ENCODE peak calls at places on chromosome 17, in four cellular contexts. I is dorsolateral prefrontal cortex, Z is thoracic aorta, E is mucosa of descending colon. U is an unnamed sample.

GRCh38 chr17:17298108-17298507 is 5.1 kb upstream of the NT5M start:
- DNase-seq in I (no peak), Z (no peak), E (no peak), U (no peak)

GRCh38 chr17:48571024-48571818 is 6.9 kb downstream of the HOXB4 start:
- DNase-seq in I (no peak), Z (no peak), E (peak), U (no peak)

GRCh38 chr17:65750678-65751077 is 189.2 kb upstream of the AXIN2 start:
- DNase-seq in I (no peak), Z (no peak), E (peak), U (no peak)

GRCh38 chr17:4998666-4999428 is 1.1 kb downstream of the KIF1C start:
- DNase-seq in I (no peak), Z (no peak), E (peak), U (no peak)

GRCh38 chr17:57801044-57801711 is 48.7 kb downstream of the MRPS23 start:
- DNase-seq in I (no peak), Z (no peak), E (no peak), U (no peak)

GRCh38 chr17:17425005-17425404 is 51.8 kb upstream of the MED9 start:
- DNase-seq in I (no peak), Z (no peak), E (no peak), U (no peak)

GRCh38 chr17:49519781-49520180 is 24.7 kb downstream of the NGFR start:
- DNase-seq in I (no peak), Z (no peak), E (no peak), U (no peak)

GRCh38 chr17:75693500-75694481 is 26.7 kb downstream of the SAP30BP start:
- DNase-seq in I (peak), Z (no peak), E (peak), U (peak)

GRCh38 chr17:16925461-16926060 is 46.4 kb downstream of the TNFRSF13B start:
- DNase-seq in I (peak), Z (no peak), E (no peak), U (no peak)

GRCh38 chr17:53353919-53354351 is 468.8 kb upstream of the KIF2B start:
- DNase-seq in I (peak), Z (no peak), E (no peak), U (no peak)

GRCh38 chr17:35243459-35244204 is 760 bp downstream of the SLFN5 start:
- DNase-seq in I (no peak), Z (peak), E (peak), U (peak)

GRCh38 chr17:78557598-78558039 is 19.6 kb downstream of the DNAH17 start:
- DNase-seq in I (no peak), Z (no peak), E (no peak), U (no peak)

GRCh38 chr17:32870969-32871368 is 6.0 kb downstream of the MYO1D start:
- DNase-seq in I (no peak), Z (no peak), E (no peak), U (no peak)

GRCh38 chr17:30345089-30345433 is 11.2 kb upstream of the TMIGD1 start:
- DNase-seq in I (no peak), Z (no peak), E (no peak), U (no peak)

GRCh38 chr17:17032131-17032692 is 10.0 kb upstream of the MPRIP start:
- DNase-seq in I (peak), Z (no peak), E (peak), U (no peak)

GRCh38 chr17:64773836-64774761 is 112.0 kb upstream of the SMURF2 start:
- DNase-seq in I (no peak), Z (no peak), E (peak), U (no peak)

GRCh38 chr17:64066709-64067108 is 46.3 kb upstream of the ICAM2 start:
- DNase-seq in I (no peak), Z (no peak), E (no peak), U (no peak)

GRCh38 chr17:8788998-8789397 is 10.2 kb downstream of the MFSD6L start:
- DNase-seq in I (no peak), Z (no peak), E (no peak), U (no peak)

GRCh38 chr17:76121932-76122383 is 18.4 kb upstream of the EXOC7 start:
- DNase-seq in I (peak), Z (no peak), E (no peak), U (no peak)

GRCh38 chr17:31413871-31414589 is 22.6 kb downstream of the RAB11FIP4 start:
- DNase-seq in I (peak), Z (no peak), E (no peak), U (no peak)

GRCh38 chr17:1907818-1908698 is 78.3 kb downstream of the RPA1 start:
- DNase-seq in I (no peak), Z (no peak), E (no peak), U (no peak)

GRCh38 chr17:75152971-75153853 is 1.1 kb downstream of the JPT1 start:
- DNase-seq in I (no peak), Z (no peak), E (peak), U (no peak)

GRCh38 chr17:39400547-39401411 is 647 bp downstream of the FBXL20 start:
- DNase-seq in I (peak), Z (no peak), E (no peak), U (peak)

GRCh38 chr17:74055508-74056160 is 147.8 kb upstream of the RPL38 start:
- DNase-seq in I (no peak), Z (no peak), E (no peak), U (no peak)

GRCh38 chr17:74054249-74054648 is 149.2 kb upstream of the RPL38 start:
- DNase-seq in I (no peak), Z (no peak), E (no peak), U (no peak)

GRCh38 chr17:74051348-74051747 is 152.1 kb upstream of the RPL38 start:
- DNase-seq in I (no peak), Z (no peak), E (no peak), U (no peak)

GRCh38 chr17:74049167-74049797 is 154.2 kb upstream of the RPL38 start:
- DNase-seq in I (no peak), Z (no peak), E (no peak), U (no peak)

DNA sequence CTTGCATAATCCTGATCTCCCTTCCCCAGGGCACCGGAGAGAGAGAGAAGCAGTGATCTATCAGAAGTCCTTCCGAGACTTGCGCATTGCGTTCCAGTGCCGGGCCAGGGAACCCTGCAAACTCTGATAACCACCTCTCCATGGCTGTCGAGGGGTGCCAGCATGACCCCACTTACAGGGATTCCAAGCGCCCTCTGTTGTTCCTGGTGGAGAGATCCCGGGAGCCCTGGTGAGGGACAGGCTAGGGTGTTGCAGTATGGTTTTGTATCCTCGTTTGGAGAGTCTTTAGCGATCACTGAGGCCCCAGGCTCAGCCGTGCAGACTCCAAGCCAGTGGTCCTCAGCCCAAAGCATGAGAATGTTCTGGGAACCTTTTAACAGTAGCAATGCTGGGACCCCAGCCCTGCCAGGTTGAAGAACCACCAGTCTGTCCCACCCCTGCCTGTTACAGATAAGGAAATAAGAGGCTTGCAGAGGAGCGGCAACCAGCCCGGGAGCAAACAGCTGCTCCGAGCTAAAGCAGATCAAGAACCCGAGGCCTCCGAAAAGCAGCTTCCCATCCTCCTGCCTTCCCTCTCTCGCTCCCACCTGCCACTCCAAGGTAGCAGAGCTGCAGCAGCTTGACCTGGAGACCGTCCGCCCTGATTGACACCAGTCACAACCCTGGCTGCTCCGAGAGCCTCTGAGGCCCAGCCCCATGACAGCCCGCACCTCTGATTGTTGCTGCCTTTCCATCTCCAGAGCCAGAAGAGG is 150.3 kb upstream of the RPL38 start:
- DNase-seq in I (no peak), Z (no peak), E (no peak), U (no peak)
- TF ChIP-seq CTCF in I (no peak), Z (no peak), E (no peak), U (no peak)

GRCh38 chr17:81254955-81255717 is 16.0 kb downstream of the NDUFAF8 start:
- DNase-seq in I (peak), Z (no peak), E (peak), U (no peak)
- TF ChIP-seq CTCF in I (peak), Z (peak), E (peak), U (no peak)

GRCh38 chr17:10616502-10617119 is 40.5 kb downstream of the MYH3 start:
- DNase-seq in I (peak), Z (peak), E (peak), U (peak)
- TF ChIP-seq CTCF in I (peak), Z (peak), E (peak), U (peak)

DNA sequence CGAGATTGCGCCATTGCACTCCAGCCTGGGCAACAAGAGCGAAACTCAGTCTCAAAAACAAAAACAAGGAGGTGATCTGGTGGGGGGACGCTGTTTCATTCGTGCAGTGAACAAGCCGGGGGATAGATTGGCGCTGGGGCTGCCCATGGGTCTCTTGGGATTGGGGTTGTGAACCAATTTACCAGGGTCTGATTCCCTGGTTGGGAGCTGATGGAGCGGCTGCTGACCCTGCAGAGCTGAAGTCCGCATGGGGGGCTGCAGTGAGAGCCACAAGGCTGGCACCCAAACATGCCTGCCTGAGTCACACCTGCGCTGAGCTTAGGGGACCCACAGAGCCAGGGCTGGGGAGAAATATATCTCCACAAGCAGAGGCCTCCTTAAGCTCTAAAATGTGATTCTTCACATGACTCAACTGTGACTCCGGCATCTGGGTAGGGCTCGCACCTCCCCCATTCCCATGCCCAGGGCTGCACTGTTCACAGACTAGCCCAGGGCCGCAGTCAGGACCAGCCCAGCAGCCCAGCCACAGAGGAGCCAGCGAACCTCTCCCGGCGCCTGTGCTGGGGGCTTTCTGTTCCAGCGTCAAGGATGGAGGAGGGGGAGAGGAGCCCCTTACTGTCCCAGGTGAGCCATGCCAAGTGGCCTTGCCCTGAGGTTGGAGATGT is 5.0 kb downstream of the TSPAN10 start:
- DNase-seq in I (no peak), Z (no peak), E (no peak), U (no peak)
- TF ChIP-seq CTCF in I (no peak), Z (no peak), E (no peak), U (no peak)

GRCh38 chr17:42743595-42744282 is 1.1 kb downstream of the EZH1 start:
- DNase-seq in I (no peak), Z (no peak), E (no peak), U (no peak)
- TF ChIP-seq CTCF in I (peak), Z (no peak), E (no peak), U (no peak)

DNA sequence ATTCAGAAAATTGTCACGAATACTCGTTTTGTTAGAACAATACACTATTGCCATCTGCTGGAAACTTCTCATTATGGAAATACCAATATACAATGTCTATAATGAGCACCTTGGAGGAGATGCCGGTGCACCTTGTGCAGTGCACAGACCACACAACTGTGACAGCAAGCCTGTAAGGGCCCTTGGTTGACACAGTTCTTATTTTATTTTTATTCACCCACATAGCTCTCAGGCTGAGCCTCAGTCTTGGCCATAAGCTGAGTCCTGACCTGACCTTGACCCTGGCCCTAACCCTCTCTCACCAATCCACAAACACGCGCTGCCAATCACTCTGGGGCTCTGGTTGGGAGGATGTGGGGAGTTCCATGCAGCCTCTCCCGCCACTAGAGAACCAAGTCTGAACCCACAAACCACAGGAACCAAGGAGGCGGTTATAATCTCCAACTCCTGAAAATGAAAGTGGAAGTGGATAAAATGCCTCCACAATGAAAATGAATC is 7.6 kb downstream of the AIPL1 start:
- DNase-seq in I (no peak), Z (no peak), E (no peak), U (no peak)
- TF ChIP-seq CTCF in I (no peak), Z (no peak), E (no peak), U (no peak)

DNA sequence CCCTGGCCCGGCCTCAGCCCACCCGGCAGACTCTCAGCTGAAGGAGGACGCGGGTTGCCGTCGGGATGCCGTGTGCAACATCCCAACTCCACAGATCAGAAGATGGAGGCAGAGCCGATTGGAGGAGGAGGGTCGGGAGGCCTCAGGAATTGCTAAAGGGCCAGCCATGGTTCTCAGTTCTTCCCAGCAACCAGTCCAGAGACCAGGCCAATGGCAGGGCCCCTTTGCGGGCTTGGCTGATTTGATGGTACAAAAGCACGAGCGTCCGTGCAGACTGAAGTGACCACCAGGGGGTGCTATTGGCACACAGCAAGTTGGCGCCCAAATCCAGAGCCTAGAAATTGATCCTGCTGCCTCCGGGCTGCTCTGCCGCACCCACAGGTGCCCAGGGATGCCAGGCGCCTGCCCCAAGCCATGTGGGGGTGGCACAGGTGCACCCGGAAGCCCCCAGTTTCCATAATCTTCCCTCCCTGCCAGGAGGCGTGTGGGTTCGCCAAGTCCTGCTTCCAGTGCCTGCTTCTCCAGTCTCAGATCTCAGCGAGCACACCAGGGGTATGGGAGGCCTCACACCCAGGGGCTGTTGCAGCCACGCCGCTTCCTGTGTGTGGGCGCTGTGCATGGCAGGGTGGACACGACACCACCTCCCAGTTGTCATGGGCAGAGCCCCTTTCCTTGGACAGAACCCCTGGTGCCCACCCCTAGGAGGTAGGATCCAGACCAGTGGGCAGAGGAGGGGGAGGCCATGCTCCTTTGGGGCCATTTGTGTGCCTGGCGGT is 7.1 kb upstream of the TEX19 start:
- DNase-seq in I (peak), Z (peak), E (peak), U (peak)
- TF ChIP-seq CTCF in I (peak), Z (peak), E (peak), U (peak)